ENCODE peak calls at places on chromosomes 11 and 22, in seven cellular contexts. X is sigmoid colon, Z is esophagus squamous epithelium, B is right atrium auricular region, F is RWPE2, J is AG04450, R is neural progenitor cell. L is an unnamed sample.
A peak's percentile ranks its signal among the peaks of the same experiment; 100 is the strongest.

GRCh38 chr11:57475191-57475590 is 14.9 kb downstream of the RTN4RL2 start:
- DNase-seq in X (no peak), Z (no peak), B (no peak), F (no peak), J (no peak), R (no peak), L (peak; percentile 58)

GRCh38 chr22:26891431-26891830 is 234.0 kb downstream of the MIAT start:
- DNase-seq in X (no peak), Z (no peak), B (peak; percentile 9), F (no peak), J (no peak), R (no peak), L (no peak)

GRCh38 chr11:43580735-43581369 is 99.7 kb upstream of the HSD17B12 start:
- DNase-seq in X (no peak), Z (no peak), B (no peak), F (no peak), J (no peak), R (peak; percentile 60), L (peak; percentile 88)

GRCh38 chr11:35412285-35412684 is 7.1 kb downstream of the SLC1A2 start:
- DNase-seq in X (no peak), Z (no peak), B (no peak), F (no peak), J (no peak), R (peak; percentile 56), L (peak; percentile 83)

GRCh38 chr22:38860291-38861169 is 11.5 kb downstream of the CBX6 start:
- DNase-seq in X (peak; percentile 68), Z (no peak), B (no peak), F (no peak), J (no peak), R (peak; percentile 30), L (peak; percentile 76)

GRCh38 chr11:15737326-15737725 is 619.0 kb downstream of the SOX6 start:
- DNase-seq in X (no peak), Z (no peak), B (no peak), F (no peak), J (no peak), R (no peak), L (peak; percentile 31)

GRCh38 chr11:94545641-94546470 is 2.1 kb downstream of the FUT4 start:
- DNase-seq in X (no peak), Z (no peak), B (no peak), F (no peak), J (no peak), R (no peak), L (peak; percentile 68)

GRCh38 chr11:57800444-57801184 is 39.0 kb downstream of the CTNND1 start:
- DNase-seq in X (no peak), Z (no peak), B (no peak), F (no peak), J (peak; percentile 34), R (peak; percentile 83), L (no peak)

GRCh38 chr11:130475426-130476053 is 27.1 kb downstream of the ADAMTS15 start:
- DNase-seq in X (no peak), Z (no peak), B (peak; percentile 56), F (no peak), J (no peak), R (no peak), L (peak; percentile 95)

GRCh38 chr11:75240381-75241035 is at the start of gene TPBGL:
- DNase-seq in X (peak; percentile 63), Z (no peak), B (no peak), F (no peak), J (no peak), R (peak; percentile 70), L (peak; percentile 82)

GRCh38 chr11:93689166-93689734 is 27.8 kb downstream of the CEP295 start:
- DNase-seq in X (no peak), Z (no peak), B (no peak), F (no peak), J (no peak), R (no peak), L (no peak)

GRCh38 chr22:36317658-36318271 is 64.8 kb downstream of the APOL1 start:
- DNase-seq in X (no peak), Z (no peak), B (no peak), F (no peak), J (no peak), R (no peak), L (peak; percentile 70)

DNA sequence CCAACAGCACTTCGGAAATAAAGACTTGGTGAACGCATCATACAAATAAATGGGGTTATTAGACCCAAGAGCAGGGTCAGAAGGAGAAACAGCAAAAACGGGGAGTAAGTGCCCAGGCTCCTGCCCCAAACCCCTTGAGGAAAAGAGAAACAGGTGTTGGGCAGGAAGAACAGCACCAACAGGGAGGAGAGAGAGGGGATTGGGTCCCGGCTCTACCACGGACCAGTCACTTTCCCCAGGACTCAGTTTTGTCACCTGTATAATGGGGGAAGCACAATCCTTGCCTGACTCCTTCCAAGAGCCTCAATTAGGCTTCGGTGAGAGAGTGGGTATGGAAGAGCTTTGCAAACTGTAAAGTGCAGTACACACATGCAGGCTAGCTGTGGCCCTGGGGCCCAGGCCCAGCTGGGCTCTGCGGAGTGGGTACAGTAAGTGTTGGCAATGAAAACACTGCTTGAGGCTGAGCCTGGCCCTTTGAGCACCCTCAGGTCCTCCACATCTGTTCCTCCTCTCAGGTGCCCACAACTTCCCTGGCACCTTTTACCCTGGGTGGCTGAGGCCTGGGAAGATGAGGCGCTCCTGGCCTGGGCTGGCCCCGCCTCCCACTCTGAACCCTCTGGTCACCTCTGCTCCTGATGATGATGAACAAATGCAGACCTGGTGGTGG is 8.9 kb downstream of the SLC29A2 start:
- DNase-seq in X (no peak), Z (no peak), B (no peak), F (no peak), J (no peak), R (no peak), L (no peak)
- H3K27ac ChIP-seq in X (no peak overlapping the region), Z (no peak overlapping the region), B (no peak overlapping the region), F (no peak overlapping the region), J (no peak overlapping the region), R (no peak overlapping the region), L (no peak overlapping the region)

GRCh38 chr22:28505416-28506156 is 174.1 kb downstream of the TTC28 start:
- DNase-seq in X (no peak), Z (no peak), B (no peak), F (no peak), J (no peak), R (peak; percentile 36), L (no peak)

GRCh38 chr22:28506207-28506606 is 173.4 kb downstream of the TTC28 start:
- DNase-seq in X (no peak), Z (no peak), B (no peak), F (no peak), J (no peak), R (no peak), L (no peak)
- H3K4me3 ChIP-seq in X (no peak overlapping the region), Z (peak overlapping the region; percentile 4), B (no peak overlapping the region), F (no peak overlapping the region), J (no peak overlapping the region), R (no peak overlapping the region), L (no peak overlapping the region)

GRCh38 chr22:46240506-46240905 is 9.6 kb downstream of the CDPF1 start:
- DNase-seq in X (no peak), Z (no peak), B (no peak), F (no peak), J (no peak), R (no peak), L (no peak)
- H3K27ac ChIP-seq in X (no peak overlapping the region), Z (no peak overlapping the region), B (peak overlapping the region; percentile 76), F (no peak overlapping the region), J (no peak overlapping the region), R (no peak overlapping the region), L (no peak overlapping the region)

GRCh38 chr22:22228921-22229320 is 15.7 kb upstream of the VPREB1 start:
- DNase-seq in X (no peak), Z (no peak), B (peak; percentile 34), F (no peak), J (no peak), R (no peak), L (no peak)

GRCh38 chr22:22228421-22228820 is 16.2 kb upstream of the VPREB1 start:
- DNase-seq in X (no peak), Z (no peak), B (peak; percentile 42), F (no peak), J (no peak), R (no peak), L (no peak)

GRCh38 chr22:22230438-22230837 is 14.1 kb upstream of the VPREB1 start:
- DNase-seq in X (no peak), Z (no peak), B (peak; percentile 28), F (no peak), J (no peak), R (no peak), L (no peak)

GRCh38 chr22:22233081-22233480 is 11.5 kb upstream of the VPREB1 start:
- DNase-seq in X (no peak), Z (no peak), B (no peak), F (no peak), J (no peak), R (no peak), L (no peak)

GRCh38 chr22:22229683-22230420 is 14.7 kb upstream of the VPREB1 start:
- DNase-seq in X (no peak), Z (no peak), B (no peak), F (no peak), J (no peak), R (no peak), L (peak; percentile 65)
- H3K4me3 ChIP-seq in X (no peak overlapping the region), Z (no peak overlapping the region), B (no peak overlapping the region), F (no peak overlapping the region), J (no peak overlapping the region), R (no peak overlapping the region), L (no peak overlapping the region)

DNA sequence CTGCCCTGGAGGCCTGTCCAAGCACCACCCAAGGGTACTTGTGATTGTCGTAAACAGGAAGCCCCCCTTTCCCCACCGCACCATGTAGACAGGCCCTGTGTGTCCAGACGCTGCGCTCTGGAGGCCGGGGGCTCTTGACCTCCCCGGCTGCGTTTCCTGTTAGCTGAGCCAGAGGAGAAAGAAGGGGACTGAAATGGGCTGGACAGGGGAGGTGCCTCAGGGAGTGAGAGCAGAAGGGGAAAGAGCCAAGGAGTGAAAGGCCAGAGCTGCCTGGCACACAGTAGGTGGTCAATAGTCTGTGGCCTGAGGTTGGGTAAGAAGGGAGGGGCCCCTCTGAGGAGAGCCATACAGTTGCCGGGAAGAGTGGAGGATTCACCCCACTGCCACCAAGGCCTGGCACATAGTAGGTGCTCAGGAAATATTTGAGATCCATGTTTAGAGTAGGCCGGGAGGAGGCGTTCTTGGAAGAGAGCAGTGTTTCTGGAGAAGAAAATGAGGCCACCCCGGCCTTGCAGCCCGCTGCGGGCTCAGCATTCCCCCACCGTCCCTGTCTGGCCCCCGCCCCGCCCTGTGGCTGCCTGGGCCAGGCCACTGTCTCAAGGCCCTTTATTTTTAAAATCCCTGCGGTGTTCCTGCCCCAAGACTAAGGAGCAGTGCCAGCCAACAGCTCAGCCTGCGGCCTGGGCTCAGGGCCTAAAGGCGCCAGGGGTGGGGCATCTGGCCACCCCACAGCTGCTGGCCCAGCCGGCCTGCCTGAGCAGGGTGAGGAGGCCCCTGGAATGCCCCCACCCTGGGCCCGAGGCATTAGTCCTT is 13.6 kb upstream of the CDC42EP1 start:
- DNase-seq in X (peak; percentile 91), Z (no peak), B (no peak), F (no peak), J (no peak), R (peak; percentile 70), L (peak; percentile 92)
- H3K27ac ChIP-seq in X (peak overlapping the region; percentile 88), Z (peak overlapping the region; percentile 92), B (peak overlapping the region; percentile 84), F (peak overlapping the region; percentile 63), J (peak overlapping the region; percentile 91), R (peak overlapping the region; percentile 56), L (peak overlapping the region; percentile 86)